ENCODE peak calls at places on chromosome 13, in eight cellular contexts. One of them, this sample, is unnamed.

GRCh38 chr13:71619096-71619495 is 247.9 kb downstream of the DACH1 start:
- DNase-seq in HFF-Myc: no peak
- DNase-seq in EL: no peak
- DNase-seq in stimulated activated CD4-positive, alpha-beta T cell treated with anti-CD3 and anti-CD28 coated beads, Interleukin-4, amount 100 ng/mL, for 4 hours: no peak
- DNase-seq in neuronal stem cell: no peak
- DNase-seq in occipital lobe: no peak
- DNase-seq in NCI-H774: no peak
- DNase-seq in fibroblast of mammary gland: no peak
- DNase-seq in this sample: no peak

GRCh38 chr13:39897636-39898035 is 242.2 kb downstream of the COG6 start:
- DNase-seq in stimulated activated CD4-positive, alpha-beta T cell treated with anti-CD3 and anti-CD28 coated beads, Interleukin-4, amount 100 ng/mL, for 4 hours: no peak
- DNase-seq in occipital lobe: no peak
- DNase-seq in fibroblast of mammary gland: peak
- DNase-seq in NCI-H774: no peak
- DNase-seq in neuronal stem cell: no peak
- DNase-seq in EL: no peak
- DNase-seq in HFF-Myc: no peak
- DNase-seq in this sample: no peak

GRCh38 chr13:72932250-72932649 is 126.6 kb upstream of the KLF5 start:
- DNase-seq in NCI-H774: no peak
- DNase-seq in EL: no peak
- DNase-seq in stimulated activated CD4-positive, alpha-beta T cell treated with anti-CD3 and anti-CD28 coated beads, Interleukin-4, amount 100 ng/mL, for 4 hours: no peak
- DNase-seq in occipital lobe: no peak
- DNase-seq in HFF-Myc: no peak
- DNase-seq in neuronal stem cell: no peak
- DNase-seq in fibroblast of mammary gland: no peak
- DNase-seq in this sample: no peak

GRCh38 chr13:73390100-73390499 is 331.3 kb downstream of the KLF5 start:
- DNase-seq in HFF-Myc: no peak
- DNase-seq in stimulated activated CD4-positive, alpha-beta T cell treated with anti-CD3 and anti-CD28 coated beads, Interleukin-4, amount 100 ng/mL, for 4 hours: no peak
- DNase-seq in occipital lobe: no peak
- DNase-seq in neuronal stem cell: no peak
- DNase-seq in fibroblast of mammary gland: no peak
- DNase-seq in NCI-H774: no peak
- DNase-seq in EL: no peak
- DNase-seq in this sample: no peak

GRCh38 chr13:30580852-30581502 is 36.7 kb upstream of the USPL1 start:
- DNase-seq in fibroblast of mammary gland: no peak
- DNase-seq in stimulated activated CD4-positive, alpha-beta T cell treated with anti-CD3 and anti-CD28 coated beads, Interleukin-4, amount 100 ng/mL, for 4 hours: no peak
- DNase-seq in EL: no peak
- DNase-seq in NCI-H774: no peak
- DNase-seq in neuronal stem cell: no peak
- DNase-seq in HFF-Myc: no peak
- DNase-seq in occipital lobe: no peak
- DNase-seq in this sample: no peak

GRCh38 chr13:107799001-107799400 is 416.3 kb downstream of the LIG4 start:
- DNase-seq in stimulated activated CD4-positive, alpha-beta T cell treated with anti-CD3 and anti-CD28 coated beads, Interleukin-4, amount 100 ng/mL, for 4 hours: no peak
- DNase-seq in occipital lobe: no peak
- DNase-seq in NCI-H774: no peak
- DNase-seq in fibroblast of mammary gland: no peak
- DNase-seq in EL: no peak
- DNase-seq in HFF-Myc: no peak
- DNase-seq in neuronal stem cell: no peak
- DNase-seq in this sample: no peak

GRCh38 chr13:51935326-51936171 is 73.8 kb downstream of the CCDC70 start:
- DNase-seq in fibroblast of mammary gland: peak
- DNase-seq in stimulated activated CD4-positive, alpha-beta T cell treated with anti-CD3 and anti-CD28 coated beads, Interleukin-4, amount 100 ng/mL, for 4 hours: no peak
- DNase-seq in NCI-H774: no peak
- DNase-seq in occipital lobe: no peak
- DNase-seq in EL: peak
- DNase-seq in HFF-Myc: no peak
- DNase-seq in neuronal stem cell: peak
- DNase-seq in this sample: no peak

GRCh38 chr13:33536639-33537425 is 251.3 kb upstream of the STARD13 start:
- DNase-seq in occipital lobe: no peak
- DNase-seq in NCI-H774: no peak
- DNase-seq in fibroblast of mammary gland: peak
- DNase-seq in neuronal stem cell: no peak
- DNase-seq in HFF-Myc: no peak
- DNase-seq in EL: peak
- DNase-seq in stimulated activated CD4-positive, alpha-beta T cell treated with anti-CD3 and anti-CD28 coated beads, Interleukin-4, amount 100 ng/mL, for 4 hours: no peak
- DNase-seq in this sample: no peak

GRCh38 chr13:51764184-51765141 is 39.5 kb downstream of the DHRS12 start:
- DNase-seq in EL: peak
- DNase-seq in NCI-H774: no peak
- DNase-seq in occipital lobe: peak
- DNase-seq in stimulated activated CD4-positive, alpha-beta T cell treated with anti-CD3 and anti-CD28 coated beads, Interleukin-4, amount 100 ng/mL, for 4 hours: peak
- DNase-seq in HFF-Myc: peak
- DNase-seq in fibroblast of mammary gland: peak
- DNase-seq in neuronal stem cell: no peak
- DNase-seq in this sample: peak

GRCh38 chr13:65768545-65768944 is 1461.6 kb downstream of the PCDH9 start:
- DNase-seq in stimulated activated CD4-positive, alpha-beta T cell treated with anti-CD3 and anti-CD28 coated beads, Interleukin-4, amount 100 ng/mL, for 4 hours: no peak
- DNase-seq in occipital lobe: no peak
- DNase-seq in HFF-Myc: no peak
- DNase-seq in NCI-H774: no peak
- DNase-seq in neuronal stem cell: no peak
- DNase-seq in fibroblast of mammary gland: no peak
- DNase-seq in EL: no peak
- DNase-seq in this sample: no peak

GRCh38 chr13:23212621-23213020 is 31.8 kb downstream of the SGCG start:
- DNase-seq in neuronal stem cell: no peak
- DNase-seq in EL: no peak
- DNase-seq in stimulated activated CD4-positive, alpha-beta T cell treated with anti-CD3 and anti-CD28 coated beads, Interleukin-4, amount 100 ng/mL, for 4 hours: no peak
- DNase-seq in HFF-Myc: no peak
- DNase-seq in NCI-H774: no peak
- DNase-seq in occipital lobe: no peak
- DNase-seq in fibroblast of mammary gland: no peak
- DNase-seq in this sample: no peak

GRCh38 chr13:108705031-108705430 is 75.6 kb downstream of the MYO16 start:
- DNase-seq in occipital lobe: no peak
- DNase-seq in stimulated activated CD4-positive, alpha-beta T cell treated with anti-CD3 and anti-CD28 coated beads, Interleukin-4, amount 100 ng/mL, for 4 hours: no peak
- DNase-seq in EL: no peak
- DNase-seq in NCI-H774: no peak
- DNase-seq in neuronal stem cell: no peak
- DNase-seq in fibroblast of mammary gland: no peak
- DNase-seq in HFF-Myc: no peak
- DNase-seq in this sample: no peak

GRCh38 chr13:95660981-95661581 is 15.9 kb upstream of the DNAJC3 start:
- DNase-seq in stimulated activated CD4-positive, alpha-beta T cell treated with anti-CD3 and anti-CD28 coated beads, Interleukin-4, amount 100 ng/mL, for 4 hours: no peak
- DNase-seq in EL: peak
- DNase-seq in fibroblast of mammary gland: peak
- DNase-seq in neuronal stem cell: no peak
- DNase-seq in HFF-Myc: no peak
- DNase-seq in NCI-H774: no peak
- DNase-seq in occipital lobe: no peak
- DNase-seq in this sample: no peak

GRCh38 chr13:27868639-27869435 is 51.0 kb upstream of the PDX1 start:
- DNase-seq in stimulated activated CD4-positive, alpha-beta T cell treated with anti-CD3 and anti-CD28 coated beads, Interleukin-4, amount 100 ng/mL, for 4 hours: no peak
- DNase-seq in neuronal stem cell: no peak
- DNase-seq in fibroblast of mammary gland: peak
- DNase-seq in EL: peak
- DNase-seq in NCI-H774: no peak
- DNase-seq in HFF-Myc: no peak
- DNase-seq in occipital lobe: no peak
- DNase-seq in this sample: no peak

GRCh38 chr13:22744688-22745452 is 435.9 kb upstream of the SGCG start:
- DNase-seq in HFF-Myc: no peak
- DNase-seq in NCI-H774: no peak
- DNase-seq in fibroblast of mammary gland: no peak
- DNase-seq in occipital lobe: no peak
- DNase-seq in EL: no peak
- DNase-seq in neuronal stem cell: no peak
- DNase-seq in stimulated activated CD4-positive, alpha-beta T cell treated with anti-CD3 and anti-CD28 coated beads, Interleukin-4, amount 100 ng/mL, for 4 hours: no peak
- DNase-seq in this sample: no peak

This sample was measured in posterior cingulate gyrus.